ENCODE peak calls at places on chromosomes 13 and 19, in four cellular contexts. One of them, this sample, is unnamed. For H3K9me1, the result is how much of the 10 kb centered on the place peaks cover.

GRCh38 chr13:35927554-35927953 is 203.6 kb downstream of the DCLK1 start:
- DNase-seq in IMR-90: peak
- DNase-seq in endothelial cell of umbilical vein: peak
- DNase-seq in K562: peak
- DNase-seq in this sample: no peak

GRCh38 chr13:20609145-20609544 is 42.2 kb downstream of the IFT88 start:
- DNase-seq in K562: no peak
- DNase-seq in IMR-90: peak
- DNase-seq in endothelial cell of umbilical vein: peak
- DNase-seq in this sample: no peak

GRCh38 chr13:46575321-46575721 is 22.4 kb downstream of the LRCH1 start:
- DNase-seq in K562: no peak
- DNase-seq in endothelial cell of umbilical vein: no peak
- DNase-seq in IMR-90: peak
- DNase-seq in this sample: no peak

GRCh38 chr19:3366761-3367571 is 583 bp downstream of the NFIC start:
- DNase-seq in K562: peak
- DNase-seq in IMR-90: no peak
- DNase-seq in endothelial cell of umbilical vein: peak
- DNase-seq in this sample: no peak

GRCh38 chr13:112814905-112815585 is 125.2 kb downstream of the ATP11A start:
- DNase-seq in endothelial cell of umbilical vein: peak
- DNase-seq in K562: no peak
- DNase-seq in IMR-90: peak
- DNase-seq in this sample: no peak

GRCh38 chr13:74026753-74027152 is 107.5 kb downstream of the KLF12 start:
- DNase-seq in IMR-90: peak
- DNase-seq in endothelial cell of umbilical vein: peak
- DNase-seq in K562: no peak
- DNase-seq in this sample: no peak

GRCh38 chr13:28885191-28885590 is 65.1 kb downstream of the MTUS2 start:
- DNase-seq in endothelial cell of umbilical vein: no peak
- DNase-seq in IMR-90: no peak
- DNase-seq in K562: no peak
- DNase-seq in this sample: no peak

GRCh38 chr13:27500806-27501534 is 50.6 kb upstream of the MTIF3 start:
- DNase-seq in K562: no peak
- DNase-seq in endothelial cell of umbilical vein: no peak
- DNase-seq in IMR-90: no peak
- DNase-seq in this sample: no peak

GRCh38 chr13:100497394-100497793 is 91.2 kb downstream of the GGACT start:
- DNase-seq in endothelial cell of umbilical vein: peak
- DNase-seq in IMR-90: peak
- DNase-seq in K562: peak
- DNase-seq in this sample: no peak

GRCh38 chr19:13018037-13018914 is 23.0 kb downstream of the NFIX start:
- DNase-seq in IMR-90: peak
- DNase-seq in K562: peak
- DNase-seq in endothelial cell of umbilical vein: peak
- DNase-seq in this sample: no peak

GRCh38 chr13:112124100-112124499 is 57.2 kb downstream of the SOX1 start:
- DNase-seq in endothelial cell of umbilical vein: no peak
- DNase-seq in K562: no peak
- DNase-seq in IMR-90: no peak
- DNase-seq in this sample: no peak

GRCh38 chr19:34232566-34233481 is 21.5 kb upstream of the GARRE1 start:
- DNase-seq in endothelial cell of umbilical vein: peak
- DNase-seq in K562: peak
- DNase-seq in IMR-90: peak
- DNase-seq in this sample: peak

GRCh38 chr19:2164020-2164988 is 571 bp downstream of the DOT1L start:
- DNase-seq in IMR-90: no peak
- DNase-seq in endothelial cell of umbilical vein: peak
- DNase-seq in K562: peak
- DNase-seq in this sample: no peak

GRCh38 chr13:99203601-99204579 is 3.2 kb downstream of the UBAC2 start:
- DNase-seq in K562: no peak
- DNase-seq in endothelial cell of umbilical vein: no peak
- DNase-seq in IMR-90: no peak
- DNase-seq in this sample: no peak

GRCh38 chr19:7874080-7874856 is at the start of gene PRR36:
- DNase-seq in endothelial cell of umbilical vein: peak
- DNase-seq in IMR-90: no peak
- DNase-seq in K562: no peak
- DNase-seq in this sample: no peak

GRCh38 chr19:947707-948533 is 22.1 kb downstream of the ARID3A start:
- DNase-seq in IMR-90: no peak
- DNase-seq in endothelial cell of umbilical vein: no peak
- DNase-seq in K562: no peak
- DNase-seq in this sample: no peak

GRCh38 chr13:70117506-70117905 is 9.3 kb upstream of the KLHL1 start:
- DNase-seq in K562: no peak
- DNase-seq in endothelial cell of umbilical vein: no peak
- DNase-seq in IMR-90: no peak
- DNase-seq in this sample: no peak

GRCh38 chr13:52371736-52372247 is 34.2 kb downstream of the THSD1 start:
- DNase-seq in IMR-90: peak
- DNase-seq in endothelial cell of umbilical vein: peak
- DNase-seq in K562: no peak
- DNase-seq in this sample: no peak

GRCh38 chr19:28169168-28169862 is 1043.6 kb downstream of the UQCRFS1 start:
- DNase-seq in IMR-90: no peak
- DNase-seq in endothelial cell of umbilical vein: no peak
- DNase-seq in K562: no peak
- DNase-seq in this sample: no peak

GRCh38 chr19:9914315-9915207 is 21.8 kb downstream of the OLFM2 start:
- DNase-seq in endothelial cell of umbilical vein: peak
- DNase-seq in K562: peak
- DNase-seq in IMR-90: peak
- DNase-seq in this sample: no peak

GRCh38 chr19:49818691-49819331 is 722 bp downstream of the MED25 start:
- DNase-seq in IMR-90: no peak
- DNase-seq in K562: peak
- DNase-seq in endothelial cell of umbilical vein: no peak
- DNase-seq in this sample: no peak

GRCh38 chr13:27621116-27621365 is 651 bp upstream of the POLR1D start:
- DNase-seq in endothelial cell of umbilical vein: peak
- DNase-seq in IMR-90: no peak
- DNase-seq in K562: no peak
- DNase-seq in this sample: no peak

GRCh38 chr19:19170053-19170945 is at the start of gene MEF2B:
- DNase-seq in K562: peak
- DNase-seq in endothelial cell of umbilical vein: peak
- DNase-seq in IMR-90: peak
- DNase-seq in this sample: no peak

GRCh38 chr13:111920306-111920931 is 146.5 kb upstream of the SOX1 start:
- DNase-seq in IMR-90: no peak
- DNase-seq in K562: no peak
- DNase-seq in endothelial cell of umbilical vein: no peak
- DNase-seq in this sample: no peak

GRCh38 chr13:41565221-41565620 is 107.9 kb downstream of the RGCC start:
- DNase-seq in K562: no peak
- DNase-seq in endothelial cell of umbilical vein: peak
- DNase-seq in IMR-90: peak
- DNase-seq in this sample: no peak

GRCh38 chr13:73851104-73851503 is 283.1 kb downstream of the KLF12 start:
- DNase-seq in IMR-90: peak
- DNase-seq in K562: no peak
- DNase-seq in endothelial cell of umbilical vein: no peak
- DNase-seq in this sample: no peak

GRCh38 chr13:84439108-84439507 is 556.8 kb upstream of the SLITRK1 start:
- DNase-seq in K562: no peak
- DNase-seq in IMR-90: peak
- DNase-seq in endothelial cell of umbilical vein: no peak
- DNase-seq in this sample: peak

GRCh38 chr19:10797541-10798256 is 38.3 kb downstream of the TMED1 start:
- DNase-seq in K562: no peak
- DNase-seq in endothelial cell of umbilical vein: peak
- DNase-seq in IMR-90: no peak
- DNase-seq in this sample: no peak

GRCh38 chr19:17419154-17419490 is 725 bp upstream of the MVB12A start:
- DNase-seq in K562: peak
- DNase-seq in IMR-90: no peak
- DNase-seq in endothelial cell of umbilical vein: no peak
- DNase-seq in this sample: no peak

GRCh38 chr19:45142728-45143115 is 18.1 kb downstream of the NKPD1 start:
- DNase-seq in IMR-90: no peak
- DNase-seq in endothelial cell of umbilical vein: no peak
- DNase-seq in K562: no peak
- DNase-seq in this sample: no peak
- H3K4me2 ChIP-seq in IMR-90: no peak
- H3K4me2 ChIP-seq in endothelial cell of umbilical vein: no peak
- H3K4me2 ChIP-seq in K562: no peak
- H3K4me2 ChIP-seq in this sample: no peak

GRCh38 chr19:31902821-31903220 is 442.6 kb upstream of the ZNF507 start:
- DNase-seq in K562: no peak
- DNase-seq in endothelial cell of umbilical vein: no peak
- DNase-seq in IMR-90: no peak
- DNase-seq in this sample: no peak
- H3K9me1 ChIP-seq in K562: under half
- H3K9me1 ChIP-seq in endothelial cell of umbilical vein: under half
- H3K9me1 ChIP-seq in IMR-90: under half
- H3K9me1 ChIP-seq in this sample: under half

GRCh38 chr13:94548382-94549240 is 47.3 kb downstream of the TGDS start:
- DNase-seq in endothelial cell of umbilical vein: no peak
- DNase-seq in IMR-90: peak
- DNase-seq in K562: peak
- DNase-seq in this sample: no peak
- TF ChIP-seq CTCF in endothelial cell of umbilical vein: no peak
- TF ChIP-seq CTCF in IMR-90: peak
- TF ChIP-seq CTCF in K562: no peak
- TF ChIP-seq CTCF in this sample: peak

GRCh38 chr19:47429140-47429793 is 9.9 kb upstream of the MEIS3 start:
- DNase-seq in IMR-90: no peak
- DNase-seq in endothelial cell of umbilical vein: no peak
- DNase-seq in K562: no peak
- DNase-seq in this sample: no peak
- H3K4me2 ChIP-seq in IMR-90: no peak
- H3K4me2 ChIP-seq in endothelial cell of umbilical vein: no peak
- H3K4me2 ChIP-seq in K562: no peak
- H3K4me2 ChIP-seq in this sample: no peak

DNA sequence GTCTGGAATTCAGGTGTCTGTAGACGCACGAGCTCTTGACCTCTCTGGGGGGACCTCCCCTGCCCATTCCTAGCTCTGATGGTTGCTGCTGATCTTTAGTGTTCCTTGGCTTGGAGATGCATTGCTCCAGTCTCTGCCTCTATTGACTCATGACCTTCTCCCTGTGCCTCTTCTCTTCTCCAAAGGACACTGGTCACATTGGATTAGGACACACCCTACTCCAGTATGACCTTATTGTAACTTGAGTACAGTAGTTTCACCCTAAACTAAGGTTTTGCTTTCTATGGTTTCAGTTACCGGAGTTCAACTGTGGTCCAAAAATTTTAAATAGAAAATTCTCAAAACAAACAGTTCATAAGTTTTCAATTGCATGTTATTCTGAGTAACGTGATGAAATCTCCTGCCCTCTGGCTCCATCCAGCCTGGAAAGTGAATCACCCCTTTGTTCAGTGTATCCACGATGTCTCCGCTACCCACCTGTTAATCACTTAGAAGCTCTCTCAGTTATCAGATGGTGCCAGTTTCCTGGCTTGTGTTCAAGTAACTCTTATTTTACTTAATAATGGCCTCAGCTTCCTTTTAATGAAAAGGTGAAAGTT is 273.2 kb downstream of the MYO16 start:
- DNase-seq in IMR-90: no peak
- DNase-seq in endothelial cell of umbilical vein: peak
- DNase-seq in K562: no peak
- DNase-seq in this sample: no peak
- H3K9me1 ChIP-seq in IMR-90: under half
- H3K9me1 ChIP-seq in endothelial cell of umbilical vein: under half
- H3K9me1 ChIP-seq in K562: under half
- H3K9me1 ChIP-seq in this sample: under half

GRCh38 chr13:44649834-44650233 is 73.7 kb upstream of the TSC22D1 start:
- DNase-seq in K562: no peak
- DNase-seq in endothelial cell of umbilical vein: no peak
- DNase-seq in IMR-90: no peak
- DNase-seq in this sample: no peak

GRCh38 chr13:44651209-44651608 is 75.1 kb upstream of the TSC22D1 start:
- DNase-seq in K562: no peak
- DNase-seq in endothelial cell of umbilical vein: no peak
- DNase-seq in IMR-90: no peak
- DNase-seq in this sample: no peak

GRCh38 chr13:44649118-44649455 is 73.0 kb upstream of the TSC22D1 start:
- DNase-seq in endothelial cell of umbilical vein: no peak
- DNase-seq in IMR-90: no peak
- DNase-seq in K562: no peak
- DNase-seq in this sample: no peak

GRCh38 chr13:44646044-44646443 is 69.9 kb upstream of the TSC22D1 start:
- DNase-seq in K562: no peak
- DNase-seq in IMR-90: no peak
- DNase-seq in endothelial cell of umbilical vein: no peak
- DNase-seq in this sample: no peak

GRCh38 chr13:44648392-44649117 is 72.4 kb upstream of the TSC22D1 start:
- DNase-seq in K562: no peak
- DNase-seq in endothelial cell of umbilical vein: peak
- DNase-seq in IMR-90: no peak
- DNase-seq in this sample: no peak
- TF ChIP-seq CTCF in K562: peak
- TF ChIP-seq CTCF in endothelial cell of umbilical vein: no peak
- TF ChIP-seq CTCF in IMR-90: peak
- TF ChIP-seq CTCF in this sample: peak

GRCh38 chr19:38030681-38031422 is 123.8 kb downstream of the SIPA1L3 start:
- DNase-seq in IMR-90: no peak
- DNase-seq in K562: no peak
- DNase-seq in endothelial cell of umbilical vein: no peak
- DNase-seq in this sample: no peak
- H3K4me2 ChIP-seq in IMR-90: no peak
- H3K4me2 ChIP-seq in K562: no peak
- H3K4me2 ChIP-seq in endothelial cell of umbilical vein: peak
- H3K4me2 ChIP-seq in this sample: no peak

GRCh38 chr19:41218249-41218614 is 791 bp upstream of the AXL start:
- DNase-seq in endothelial cell of umbilical vein: no peak
- DNase-seq in K562: no peak
- DNase-seq in IMR-90: no peak
- DNase-seq in this sample: no peak

GRCh38 chr19:41221514-41222205 is 2.6 kb downstream of the AXL start:
- DNase-seq in IMR-90: no peak
- DNase-seq in endothelial cell of umbilical vein: no peak
- DNase-seq in K562: no peak
- DNase-seq in this sample: no peak

GRCh38 chr19:41218615-41219507 is at the start of gene AXL:
- DNase-seq in K562: no peak
- DNase-seq in endothelial cell of umbilical vein: peak
- DNase-seq in IMR-90: peak
- DNase-seq in this sample: peak

GRCh38 chr19:41222240-41222639 is 3.2 kb downstream of the AXL start:
- DNase-seq in endothelial cell of umbilical vein: no peak
- DNase-seq in IMR-90: no peak
- DNase-seq in K562: no peak
- DNase-seq in this sample: no peak

GRCh38 chr19:41219924-41220567 is 1.0 kb downstream of the AXL start:
- DNase-seq in K562: peak
- DNase-seq in IMR-90: peak
- DNase-seq in endothelial cell of umbilical vein: no peak
- DNase-seq in this sample: no peak
- H3K9me1 ChIP-seq in K562: under half
- H3K9me1 ChIP-seq in IMR-90: under half
- H3K9me1 ChIP-seq in endothelial cell of umbilical vein: under half
- H3K9me1 ChIP-seq in this sample: under half